ENCODE peak calls at places on chromosome 14, in seven cellular contexts. F, X, T, U, V, C and D are unnamed samples.

GRCh38 chr14:47539065-47539464 is 136.3 kb downstream of the MDGA2 start:
- DNase-seq in F (no peak), X (no peak), T (no peak), U (no peak), V (no peak), C (peak; percentile 1), D (peak; percentile 40)

GRCh38 chr14:105388976-105389375 is 9.4 kb upstream of the TEX22 start:
- DNase-seq in F (no peak), X (peak; percentile 17), T (no peak), U (no peak), V (no peak), C (no peak), D (no peak)

GRCh38 chr14:77738559-77739250 is 22.3 kb downstream of the SNW1 start:
- DNase-seq in F (peak; percentile 79), X (no peak), T (peak; percentile 73), U (peak; percentile 74), V (peak; percentile 28), C (peak; percentile 7), D (no peak)

GRCh38 chr14:95394981-95395737 is 75.5 kb upstream of the CLMN start:
- DNase-seq in F (peak; percentile 69), X (no peak), T (no peak), U (no peak), V (no peak), C (peak; percentile 15), D (no peak)

GRCh38 chr14:71692496-71692895 is 239.7 kb upstream of the RGS6 start:
- DNase-seq in F (peak; percentile 50), X (no peak), T (peak; percentile 64), U (peak; percentile 74), V (no peak), C (no peak), D (no peak)

GRCh38 chr14:93734086-93734822 is 54.0 kb downstream of the PRIMA1 start:
- DNase-seq in F (no peak), X (no peak), T (no peak), U (no peak), V (no peak), C (no peak), D (peak; percentile 98)

GRCh38 chr14:36513451-36514277 is 6.4 kb downstream of the NKX2-1 start:
- DNase-seq in F (no peak), X (no peak), T (no peak), U (no peak), V (no peak), C (no peak), D (peak; percentile 93)

GRCh38 chr14:64465208-64465821 is at the start of gene AKAP5:
- DNase-seq in F (peak; percentile 48), X (peak; percentile 73), T (no peak), U (peak; percentile 32), V (peak; percentile 54), C (peak; percentile 8), D (peak; percentile 98)

GRCh38 chr14:99055816-99056215 is 216.2 kb downstream of the BCL11B start:
- DNase-seq in F (no peak), X (no peak), T (no peak), U (no peak), V (no peak), C (no peak), D (no peak)

GRCh38 chr14:69811868-69812252 is 14.8 kb upstream of the SLC10A1 start:
- DNase-seq in F (no peak), X (no peak), T (no peak), U (no peak), V (no peak), C (no peak), D (no peak)

DNA sequence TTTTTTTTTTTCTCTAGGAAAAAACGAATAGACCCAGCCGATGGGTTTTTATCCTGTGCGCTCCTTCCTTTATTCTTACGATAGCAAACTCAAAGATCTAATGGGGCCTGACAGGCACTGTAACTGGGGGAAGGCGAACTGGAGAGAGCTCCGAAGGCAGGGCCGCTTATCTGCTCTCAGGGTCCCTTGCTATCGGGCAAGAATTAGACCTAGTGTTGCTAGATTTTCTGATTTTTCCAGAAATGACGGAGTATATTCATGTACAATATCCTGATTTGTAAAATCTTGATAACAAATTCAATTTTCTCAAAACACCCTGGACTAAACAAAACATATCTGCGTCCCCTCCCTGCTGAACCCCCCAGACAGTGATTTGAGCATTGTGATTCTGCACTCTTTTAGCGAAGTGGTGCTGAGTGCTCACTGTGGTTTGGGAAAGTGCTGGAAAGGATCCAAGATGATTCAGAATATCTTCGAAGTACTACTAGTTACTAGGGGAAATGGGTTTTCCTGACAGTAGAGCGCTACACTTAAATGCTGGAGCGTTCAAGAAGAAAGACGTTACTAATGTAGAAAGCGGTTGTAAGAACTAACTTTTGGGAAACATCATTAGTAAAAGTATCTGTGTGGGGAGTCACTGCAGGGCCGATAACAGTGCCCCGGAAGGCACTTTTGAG is 685 bp upstream of the STXBP6 start:
- DNase-seq in F (peak; percentile 92), X (no peak), T (peak; percentile 80), U (peak; percentile 83), V (no peak), C (peak; percentile 65), D (peak; percentile 53)
- H3K4me3 ChIP-seq in F (peak overlapping the region; percentile 87), X (peak overlapping the region; percentile 70), T (peak overlapping the region; percentile 68), U (peak overlapping the region; percentile 65), V (peak overlapping the region; percentile 51), C (no peak overlapping the region), D (peak overlapping the region; percentile 49)

GRCh38 chr14:37870170-37870569 is 274.7 kb downstream of the TTC6 start:
- DNase-seq in F (peak; percentile 9), X (no peak), T (no peak), U (no peak), V (no peak), C (peak; percentile 60), D (no peak)

GRCh38 chr14:37869633-37870032 is 274.2 kb downstream of the TTC6 start:
- DNase-seq in F (no peak), X (no peak), T (no peak), U (no peak), V (no peak), C (no peak), D (no peak)

GRCh38 chr14:37870947-37871346 is 275.5 kb downstream of the TTC6 start:
- DNase-seq in F (no peak), X (no peak), T (no peak), U (no peak), V (no peak), C (peak; percentile 18), D (no peak)

GRCh38 chr14:37874429-37875109 is 279.1 kb downstream of the TTC6 start:
- DNase-seq in F (peak; percentile 78), X (peak; percentile 30), T (peak; percentile 64), U (peak; percentile 23), V (peak; percentile 88), C (peak; percentile 68), D (peak; percentile 62)
- H3K4me3 ChIP-seq in F (no peak overlapping the region), X (no peak overlapping the region), T (no peak overlapping the region), U (no peak overlapping the region), V (no peak overlapping the region), C (no peak overlapping the region), D (no peak overlapping the region)

GRCh38 chr14:80084196-80084595 is 127.1 kb downstream of the DIO2 start:
- DNase-seq in F (no peak), X (no peak), T (no peak), U (no peak), V (no peak), C (no peak), D (no peak)

DNA sequence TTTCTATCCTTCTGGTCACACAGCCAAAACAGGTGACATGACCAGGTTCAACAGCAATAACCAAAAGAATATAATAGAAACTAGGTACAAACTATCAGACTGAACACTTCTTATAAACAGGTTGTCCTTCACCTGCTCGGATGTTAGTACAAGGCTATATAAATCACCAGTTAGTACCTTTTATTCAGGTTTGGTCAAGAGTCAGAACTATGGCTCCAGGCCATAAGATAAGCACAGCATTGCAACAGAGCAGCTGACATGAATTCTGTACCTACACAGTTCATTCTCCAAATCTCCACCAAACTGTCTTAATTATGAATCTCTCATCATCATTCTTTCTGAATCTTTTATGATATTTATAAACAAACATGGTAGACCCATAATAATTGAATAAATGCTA is 123.9 kb downstream of the DIO2 start:
- DNase-seq in F (no peak), X (no peak), T (no peak), U (no peak), V (no peak), C (no peak), D (no peak)
- H3K4me3 ChIP-seq in F (no peak overlapping the region), X (no peak overlapping the region), T (no peak overlapping the region), U (no peak overlapping the region), V (no peak overlapping the region), C (no peak overlapping the region), D (no peak overlapping the region)

DNA sequence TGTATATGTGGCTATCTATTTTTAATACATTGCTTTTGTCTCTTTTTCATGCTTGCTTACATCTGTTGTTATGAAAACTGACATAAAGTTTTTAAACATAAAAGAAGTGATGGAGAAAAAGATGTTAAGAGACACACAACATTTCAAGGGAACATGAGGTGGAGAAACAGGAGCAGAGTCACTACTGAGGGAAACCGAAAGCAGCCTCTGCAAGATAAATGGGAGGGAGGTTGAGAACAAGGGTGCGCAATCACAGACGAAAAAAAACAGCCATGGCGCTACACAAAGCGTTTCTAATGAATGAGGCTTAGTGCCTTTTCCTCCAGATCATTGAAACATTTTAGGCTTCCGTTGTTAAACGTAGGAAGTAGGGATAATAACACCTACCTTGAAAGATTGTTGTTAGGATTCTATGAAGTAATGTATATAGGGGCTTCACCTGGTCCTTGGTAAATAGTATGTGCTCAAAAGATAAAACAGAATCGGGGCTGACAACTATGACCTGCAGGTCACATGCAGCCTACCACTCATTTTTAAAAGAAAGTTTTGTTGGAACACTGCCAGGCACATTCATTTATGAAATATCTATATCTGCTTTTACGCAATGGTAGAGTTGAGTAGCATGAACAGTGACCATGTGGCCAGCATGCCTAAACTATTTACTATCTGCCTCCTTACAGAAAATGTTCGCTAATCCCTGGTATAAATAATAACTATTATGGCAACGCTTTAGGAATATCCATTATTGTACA is 228.2 kb upstream of the NPAS3 start:
- DNase-seq in F (peak; percentile 67), X (no peak), T (peak; percentile 39), U (peak; percentile 54), V (no peak), C (peak; percentile 22), D (no peak)
- H3K4me3 ChIP-seq in F (peak overlapping the region; percentile 54), X (no peak overlapping the region), T (no peak overlapping the region), U (no peak overlapping the region), V (no peak overlapping the region), C (no peak overlapping the region), D (no peak overlapping the region)